ENCODE peak calls at places on chromosome 11, in five cellular contexts. Y, U, L, F and D are unnamed samples.

GRCh38 chr11:33828604-33829429 is 54.5 kb upstream of the FBXO3 start:
- DNase-seq in Y (no peak), L (peak; percentile 27), F (no peak), U (no peak), D (no peak)

GRCh38 chr11:80838153-80838552 is 1397.3 kb upstream of the TENM4 start:
- DNase-seq in L (no peak), U (no peak), Y (no peak), F (no peak), D (no peak)

GRCh38 chr11:63620928-63621539 is 6.8 kb upstream of the PLAAT3 start:
- DNase-seq in L (no peak), Y (no peak), U (no peak), F (no peak), D (no peak)

GRCh38 chr11:61955031-61955415 is 4.9 kb downstream of the BEST1 start:
- DNase-seq in U (peak; percentile 81), L (peak; percentile 89), F (peak; percentile 77), Y (no peak), D (peak; percentile 21)

GRCh38 chr11:71489311-71490043 is 36.5 kb downstream of the NADSYN1 start:
- DNase-seq in F (peak; percentile 82), Y (no peak), L (no peak), U (no peak), D (peak; percentile 46)

GRCh38 chr11:57903011-57903410 is 120.7 kb upstream of the OR9Q1 start:
- DNase-seq in U (no peak), Y (no peak), F (no peak), L (no peak), D (no peak)

GRCh38 chr11:75276696-75277095 is 36.1 kb downstream of the TPBGL start:
- DNase-seq in L (no peak), Y (no peak), U (no peak), F (no peak), D (no peak)

GRCh38 chr11:69040581-69041260 is 8.0 kb upstream of the TPCN2 start:
- DNase-seq in L (peak; percentile 71), U (no peak), Y (no peak), F (peak; percentile 66), D (no peak)

GRCh38 chr11:11731311-11732083 is 109.7 kb upstream of the GALNT18 start:
- DNase-seq in F (peak; percentile 73), U (no peak), Y (no peak), L (peak; percentile 85), D (peak; percentile 94)

GRCh38 chr11:70381350-70381749 is 17.0 kb upstream of the CTTN start:
- DNase-seq in U (no peak), F (no peak), L (no peak), Y (no peak), D (no peak)

GRCh38 chr11:10208045-10208674 is 85.9 kb downstream of the SBF2 start:
- DNase-seq in F (peak; percentile 70), U (no peak), Y (no peak), L (peak; percentile 70), D (peak; percentile 44)

GRCh38 chr11:707817-708420 is 1.9 kb downstream of the EPS8L2 start:
- DNase-seq in L (no peak), U (peak; percentile 70), F (no peak), Y (no peak), D (peak; percentile 24)

GRCh38 chr11:107272561-107272960 is 185.1 kb downstream of the CWF19L2 start:
- DNase-seq in L (no peak), Y (no peak), U (no peak), F (no peak), D (no peak)

GRCh38 chr11:1792461-1792860 is 28.7 kb upstream of the CTSD start:
- DNase-seq in Y (no peak), F (no peak), L (no peak), U (no peak), D (no peak)

GRCh38 chr11:2791521-2792375 is 92.0 kb upstream of the KCNQ1OT1 start:
- DNase-seq in U (peak; percentile 56), Y (no peak), F (no peak), L (no peak), D (no peak)

GRCh38 chr11:121321614-121322243 is 29.2 kb downstream of the SC5D start:
- DNase-seq in F (peak; percentile 10), U (no peak), Y (no peak), L (peak; percentile 52), D (peak; percentile 16)

GRCh38 chr11:64146036-64146943 is 19.6 kb downstream of the MACROD1 start:
- DNase-seq in Y (no peak), U (peak; percentile 78), F (peak; percentile 57), L (peak; percentile 59), D (peak; percentile 17)

GRCh38 chr11:128835741-128836410 is 31.2 kb downstream of the KCNJ1 start:
- DNase-seq in U (no peak), L (no peak), F (no peak), Y (no peak), D (no peak)

GRCh38 chr11:10455637-10456487 is 798 bp downstream of the AMPD3 start:
- DNase-seq in L (peak; percentile 86), Y (no peak), F (peak; percentile 89), U (peak; percentile 67), D (peak; percentile 36)

GRCh38 chr11:123587044-123587443 is 67.4 kb downstream of the SCN3B start:
- DNase-seq in L (peak; percentile 50), F (peak; percentile 40), U (no peak), Y (no peak), D (no peak)

GRCh38 chr11:119479685-119480275 is 56.8 kb upstream of the THY1 start:
- DNase-seq in Y (no peak), L (peak; percentile 75), U (no peak), F (peak; percentile 84), D (peak; percentile 45)

GRCh38 chr11:102843474-102843873 is at the start of gene MMP3:
- DNase-seq in F (peak; percentile 90), L (peak; percentile 75), U (no peak), Y (no peak), D (no peak)